ENCODE peak calls at places on chromosomes 1 and 21, in five cellular contexts. U is endothelial cell of umbilical vein, G is K562, K is A549, O is HepG2. A is an unnamed sample.

GRCh38 chr1:180228648-180229482 is 1.2 kb upstream of the LHX4 start:
- DNase-seq in U (no peak), G (peak), K (peak), O (no peak), A (peak)

GRCh38 chr21:27505516-27505915 is 538.6 kb upstream of the ADAMTS5 start:
- DNase-seq in U (no peak), G (no peak), K (no peak), O (no peak), A (no peak)

GRCh38 chr1:16617101-16617727 is 3.9 kb upstream of the NBPF1 start:
- DNase-seq in U (no peak), G (peak), K (no peak), O (no peak), A (no peak)

GRCh38 chr1:23529146-23530088 is 1.6 kb downstream of the E2F2 start:
- DNase-seq in U (no peak), G (peak), K (peak), O (no peak), A (no peak)

GRCh38 chr1:229186373-229187056 is 84.4 kb upstream of the RAB4A start:
- DNase-seq in U (no peak), G (no peak), K (no peak), O (no peak), A (no peak)

GRCh38 chr1:29548091-29548490 is 311.8 kb downstream of the PTPRU start:
- DNase-seq in U (no peak), G (no peak), K (no peak), O (no peak), A (peak)

GRCh38 chr21:16084776-16085364 is 355.1 kb downstream of the USP25 start:
- DNase-seq in U (no peak), G (no peak), K (no peak), O (no peak), A (no peak)

GRCh38 chr1:25026757-25027450 is 96.8 kb upstream of the RUNX3 start:
- DNase-seq in U (no peak), G (no peak), K (no peak), O (no peak), A (no peak)

GRCh38 chr1:185017338-185017737 is 28.0 kb upstream of the RNF2 start:
- DNase-seq in U (peak), G (no peak), K (peak), O (no peak), A (peak)

DNA sequence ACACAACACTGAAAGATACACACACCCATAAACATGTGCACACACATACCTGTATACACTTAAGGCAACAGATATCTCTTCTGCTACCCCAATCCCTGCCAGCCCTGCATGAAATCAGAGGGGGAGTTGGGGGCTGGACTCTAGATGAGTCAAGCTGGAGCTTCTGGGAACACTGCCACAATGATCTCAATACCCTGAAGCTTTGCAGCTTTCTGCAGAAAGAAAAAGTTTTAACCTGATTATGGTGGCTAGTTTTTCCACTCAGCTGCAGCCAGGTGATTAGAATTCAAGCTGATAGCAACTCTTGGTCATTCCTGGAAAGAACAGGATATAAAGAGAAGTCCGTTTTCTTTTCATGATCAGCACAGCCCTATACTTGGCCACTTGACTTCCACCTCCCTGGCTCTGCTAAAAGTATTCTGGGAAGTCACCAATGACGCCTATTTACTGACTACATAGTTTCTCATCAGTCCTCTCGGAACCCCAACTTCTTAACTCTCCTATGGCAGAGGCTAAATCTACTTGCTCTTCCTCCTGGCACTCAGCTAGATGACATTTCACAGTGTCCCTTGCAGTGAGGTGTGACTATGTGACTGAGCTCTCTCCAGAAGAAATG is 20.7 kb upstream of the DNASE2B start:
- DNase-seq in U (no peak), G (no peak), K (no peak), O (no peak), A (no peak)
- TF ChIP-seq MYC in U (no peak), G (no peak), K (no peak), O (no peak), A (no peak)

GRCh38 chr21:37565530-37566223 is 199.1 kb downstream of the DYRK1A start:
- DNase-seq in U (no peak), G (no peak), K (peak), O (peak), A (peak)
- H3K4me3 ChIP-seq in U (no peak), G (no peak), K (peak), O (peak), A (no peak)

DNA sequence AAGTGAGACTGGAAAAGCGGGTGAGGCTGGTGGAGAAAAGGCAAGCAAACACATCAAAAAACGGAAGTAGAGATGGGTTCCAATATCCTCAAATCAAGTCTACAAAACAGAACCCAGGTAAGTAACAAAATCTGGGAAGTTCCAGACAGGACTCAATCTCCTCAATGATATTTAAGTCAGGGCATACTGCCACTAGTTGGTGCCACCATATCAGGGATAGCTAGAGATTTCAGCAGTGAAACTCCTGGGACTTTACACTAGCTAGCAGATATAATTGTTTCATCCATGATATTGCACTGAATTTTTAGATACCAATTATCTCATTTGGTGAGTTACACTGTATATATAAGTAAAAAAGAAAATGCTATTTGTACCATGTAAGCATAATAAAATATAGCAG is 52.0 kb downstream of the EYA3 start:
- DNase-seq in U (no peak), G (no peak), K (peak), O (no peak), A (no peak)
- TF ChIP-seq MAX in U (no peak), G (no peak), K (no peak), O (no peak), A (no peak)

DNA sequence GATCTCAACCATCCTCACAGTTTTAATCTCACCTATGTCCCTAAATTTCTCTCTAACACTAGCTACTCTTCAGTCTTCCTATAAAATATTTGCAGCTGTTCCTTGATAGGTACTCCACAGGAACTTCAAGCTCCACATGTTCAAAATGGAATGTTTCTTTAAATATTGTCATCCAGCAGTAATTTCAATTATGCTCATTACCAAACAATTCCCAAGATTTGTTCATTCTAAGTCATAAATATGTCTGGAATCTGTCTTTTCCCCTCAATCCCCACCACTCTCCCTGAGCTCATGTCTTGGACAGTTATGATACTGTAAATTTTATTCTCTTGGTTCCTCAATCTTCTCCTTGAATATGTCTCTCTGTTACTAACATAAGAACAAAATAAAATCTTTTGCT is 214.4 kb downstream of the NRIP1 start:
- DNase-seq in U (no peak), G (no peak), K (no peak), O (no peak), A (no peak)
- TF ChIP-seq MYC in U (no peak), G (no peak), K (no peak), O (no peak), A (no peak)

DNA sequence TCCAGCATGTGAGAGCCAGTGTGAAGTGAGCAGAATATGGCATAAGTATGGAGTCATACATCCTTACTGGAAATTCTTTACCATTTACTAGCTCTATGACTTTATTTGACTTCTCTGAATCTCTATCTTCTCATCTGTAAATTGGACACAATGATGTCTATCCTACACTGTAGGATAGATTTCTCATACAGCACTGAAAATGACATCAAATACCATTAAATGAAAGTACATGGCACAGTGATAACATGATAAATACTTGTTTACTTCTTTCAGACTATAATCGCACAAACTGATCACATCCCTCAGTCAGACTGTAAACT is 1.3 kb upstream of the CTTNBP2NL start:
- DNase-seq in U (no peak), G (no peak), K (no peak), O (no peak), A (no peak)
- H3K4me3 ChIP-seq in U (no peak), G (no peak), K (peak), O (peak), A (no peak)

GRCh38 chr1:169576934-169577331 is 9.3 kb downstream of the F5 start:
- DNase-seq in U (no peak), G (no peak), K (no peak), O (no peak), A (no peak)
- TF ChIP-seq MAX in U (no peak), G (no peak), K (no peak), O (no peak), A (no peak)

GRCh38 chr21:32174819-32175218 is 104.0 kb downstream of the MIS18A start:
- DNase-seq in U (no peak), G (no peak), K (no peak), O (no peak), A (no peak)
- TF ChIP-seq MYC in U (no peak), G (no peak), K (no peak), O (no peak), A (no peak)

DNA sequence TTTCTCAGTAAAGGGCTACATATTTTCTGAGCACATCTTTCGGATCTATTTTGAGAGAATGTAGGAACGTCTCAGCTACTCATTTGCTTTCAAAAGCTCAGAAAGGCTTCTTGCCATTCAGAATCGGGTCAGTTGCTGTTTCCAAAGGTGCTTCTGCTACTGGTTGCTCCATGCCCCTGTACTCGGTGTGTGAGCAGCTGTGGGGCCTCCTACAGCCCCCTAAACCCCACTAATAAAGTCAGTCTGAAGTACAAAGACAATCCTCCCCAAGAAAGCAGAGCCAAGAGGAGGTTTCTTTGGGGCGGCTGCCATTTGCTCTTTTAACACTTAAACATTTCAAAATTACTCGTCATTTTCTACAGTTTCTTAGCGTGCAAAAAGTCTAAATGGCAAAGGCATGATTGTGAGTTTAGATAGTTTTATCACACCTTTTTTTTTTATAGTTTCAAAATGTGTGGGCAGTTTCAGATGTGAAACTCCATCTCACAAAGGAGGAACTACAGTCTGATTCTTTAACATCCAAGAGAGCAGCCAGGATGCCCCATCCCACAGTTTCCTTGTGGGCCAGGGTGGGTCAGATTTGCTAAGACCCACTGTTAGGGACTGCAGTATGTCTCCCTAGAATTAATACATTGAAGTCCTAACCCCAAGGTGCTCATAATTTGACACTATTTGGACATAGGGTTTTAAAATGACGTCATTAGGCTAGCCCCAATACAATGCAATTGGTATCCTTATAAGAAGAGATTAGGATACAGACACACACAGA is 4.1 kb downstream of the RUNX1 start:
- DNase-seq in U (no peak), G (no peak), K (no peak), O (no peak), A (no peak)
- H3K4me3 ChIP-seq in U (no peak), G (no peak), K (no peak), O (no peak), A (no peak)

DNA sequence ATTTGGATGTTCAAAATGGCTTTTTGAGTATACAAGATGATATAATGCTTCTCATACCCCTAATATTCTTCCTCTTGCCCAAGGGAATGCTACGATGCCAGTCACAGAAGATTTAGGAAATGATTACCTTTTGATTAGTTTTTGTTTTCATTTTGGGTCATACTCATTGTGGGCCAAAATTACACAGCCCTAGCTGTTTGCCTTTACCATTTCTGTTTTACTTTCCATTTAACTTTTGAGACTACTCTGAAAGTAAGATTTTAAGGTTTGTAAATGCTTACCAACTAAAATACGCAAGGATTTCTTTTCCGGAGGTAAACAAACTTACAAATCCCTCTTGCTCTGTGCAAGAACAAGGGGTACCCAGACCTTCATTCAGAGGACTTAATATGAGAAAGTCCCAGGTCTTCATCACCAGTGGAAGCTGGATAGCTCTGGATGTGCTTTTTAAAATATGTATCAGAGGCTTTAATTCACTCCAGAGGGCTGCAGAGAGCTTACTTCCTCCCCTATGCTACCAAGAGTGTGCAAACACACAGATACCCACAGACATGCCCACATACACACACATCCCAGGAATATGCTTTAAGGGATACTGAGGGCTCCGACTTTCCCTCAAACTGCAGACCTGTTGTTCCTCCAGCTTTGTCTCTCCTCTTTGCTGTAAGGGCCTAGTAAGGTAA is 631.4 kb downstream of the SMYD3 start:
- DNase-seq in U (no peak), G (no peak), K (no peak), O (no peak), A (no peak)
- TF ChIP-seq MAX in U (no peak), G (no peak), K (no peak), O (no peak), A (no peak)